ENCODE peak calls at places on chromosomes 6 and 20, in four cellular contexts. One of them, this sample, is unnamed.

GRCh38 chr6:33710296-33711121 is 991 bp downstream of the UQCC2 start:
- DNase-seq in GM12878: no peak
- DNase-seq in H1: no peak
- DNase-seq in K562: peak; percentile 36
- DNase-seq in this sample: no peak

GRCh38 chr6:14276667-14277404 is 159.3 kb downstream of the CD83 start:
- DNase-seq in GM12878: peak; percentile 54
- DNase-seq in H1: no peak
- DNase-seq in K562: no peak
- DNase-seq in this sample: no peak

GRCh38 chr20:38564680-38565079 is 16.3 kb upstream of the ADIG start:
- DNase-seq in GM12878: no peak
- DNase-seq in K562: no peak
- DNase-seq in H1: no peak
- DNase-seq in this sample: no peak

GRCh38 chr6:158630944-158631616 is 13.5 kb downstream of the DYNLT1 start:
- DNase-seq in H1: no peak
- DNase-seq in K562: no peak
- DNase-seq in GM12878: no peak
- DNase-seq in this sample: no peak

GRCh38 chr20:2022163-2022562 is 28.3 kb upstream of the PDYN start:
- DNase-seq in H1: no peak
- DNase-seq in K562: no peak
- DNase-seq in GM12878: no peak
- DNase-seq in this sample: no peak

GRCh38 chr6:15948930-15949900 is 179.7 kb upstream of the MYLIP start:
- DNase-seq in H1: no peak
- DNase-seq in K562: peak; percentile 55
- DNase-seq in GM12878: no peak
- DNase-seq in this sample: peak; percentile 15

GRCh38 chr6:109799664-109800063 is 108.6 kb downstream of the FIG4 start:
- DNase-seq in GM12878: no peak
- DNase-seq in H1: no peak
- DNase-seq in K562: no peak
- DNase-seq in this sample: no peak

GRCh38 chr6:34366639-34366921 is 25.9 kb downstream of the NUDT3 start:
- DNase-seq in K562: no peak
- DNase-seq in H1: no peak
- DNase-seq in GM12878: no peak
- DNase-seq in this sample: no peak

GRCh38 chr6:155850408-155850841 is 394.8 kb upstream of the NOX3 start:
- DNase-seq in K562: no peak
- DNase-seq in H1: no peak
- DNase-seq in GM12878: no peak
- DNase-seq in this sample: no peak

GRCh38 chr20:7665311-7665863 is 274.9 kb downstream of the HAO1 start:
- DNase-seq in H1: no peak
- DNase-seq in K562: no peak
- DNase-seq in GM12878: no peak
- DNase-seq in this sample: no peak

GRCh38 chr6:39808934-39809333 is 16.8 kb downstream of the DAAM2 start:
- DNase-seq in H1: no peak
- DNase-seq in GM12878: no peak
- DNase-seq in K562: no peak
- DNase-seq in this sample: no peak

GRCh38 chr6:69945192-69945591 is 78.8 kb downstream of the COL19A1 start:
- DNase-seq in H1: no peak
- DNase-seq in K562: no peak
- DNase-seq in GM12878: no peak
- DNase-seq in this sample: no peak

GRCh38 chr20:36491901-36492617 is 49.3 kb upstream of the MYL9 start:
- DNase-seq in H1: no peak
- DNase-seq in K562: no peak
- DNase-seq in GM12878: no peak
- DNase-seq in this sample: no peak

GRCh38 chr20:44008806-44009678 is 94.4 kb downstream of the TOX2 start:
- DNase-seq in K562: no peak
- DNase-seq in H1: no peak
- DNase-seq in GM12878: no peak
- DNase-seq in this sample: no peak

GRCh38 chr6:50602191-50602810 is 111.0 kb upstream of the TFAP2D start:
- DNase-seq in GM12878: no peak
- DNase-seq in K562: peak; percentile 55
- DNase-seq in H1: no peak
- DNase-seq in this sample: peak; percentile 14

GRCh38 chr6:71481021-71481420 is 192.4 kb downstream of the OGFRL1 start:
- DNase-seq in GM12878: no peak
- DNase-seq in K562: no peak
- DNase-seq in H1: no peak
- DNase-seq in this sample: no peak

GRCh38 chr6:43129434-43130194 is 41.5 kb upstream of the SRF start:
- DNase-seq in GM12878: no peak
- DNase-seq in K562: peak; percentile 64
- DNase-seq in H1: peak; percentile 63
- DNase-seq in this sample: peak; percentile 84

GRCh38 chr20:9342651-9343050 is 171.7 kb upstream of the LAMP5 start:
- DNase-seq in K562: no peak
- DNase-seq in H1: no peak
- DNase-seq in GM12878: no peak
- DNase-seq in this sample: no peak

GRCh38 chr6:69835414-69836179 is 30.8 kb upstream of the COL19A1 start:
- DNase-seq in H1: no peak
- DNase-seq in K562: peak; percentile 8
- DNase-seq in GM12878: no peak
- DNase-seq in this sample: peak; percentile 24

GRCh38 chr6:134183844-134184243 is 131.4 kb upstream of the SLC2A12 start:
- DNase-seq in H1: no peak
- DNase-seq in GM12878: no peak
- DNase-seq in K562: no peak
- DNase-seq in this sample: no peak

GRCh38 chr6:75065524-75065923 is 140.3 kb downstream of the COL12A1 start:
- DNase-seq in K562: no peak
- DNase-seq in H1: peak; percentile 51
- DNase-seq in GM12878: no peak
- DNase-seq in this sample: no peak

GRCh38 chr20:19886666-19887288 is 128.7 kb downstream of the RIN2 start:
- DNase-seq in GM12878: no peak
- DNase-seq in K562: no peak
- DNase-seq in H1: no peak
- DNase-seq in this sample: no peak

GRCh38 chr6:19399406-19399805 is 437.8 kb upstream of the ID4 start:
- DNase-seq in H1: no peak
- DNase-seq in GM12878: no peak
- DNase-seq in K562: no peak
- DNase-seq in this sample: no peak

GRCh38 chr20:44589522-44589921 is 7.1 kb downstream of the PKIG start:
- DNase-seq in GM12878: no peak
- DNase-seq in K562: no peak
- DNase-seq in H1: no peak
- DNase-seq in this sample: no peak

GRCh38 chr20:35467339-35468224 is 12.2 kb downstream of the CEP250 start:
- DNase-seq in GM12878: no peak
- DNase-seq in K562: no peak
- DNase-seq in H1: no peak
- DNase-seq in this sample: no peak

GRCh38 chr6:139007428-139007827 is 19.4 kb upstream of the REPS1 start:
- DNase-seq in K562: no peak
- DNase-seq in GM12878: no peak
- DNase-seq in H1: no peak
- DNase-seq in this sample: no peak

GRCh38 chr6:75543311-75543710 is 49.7 kb upstream of the FILIP1 start:
- DNase-seq in K562: no peak
- DNase-seq in GM12878: no peak
- DNase-seq in H1: no peak
- DNase-seq in this sample: no peak

GRCh38 chr6:162829013-162829742 is 101.4 kb downstream of the PACRG start:
- DNase-seq in GM12878: no peak
- DNase-seq in H1: no peak
- DNase-seq in K562: no peak
- DNase-seq in this sample: no peak

GRCh38 chr20:62605996-62606395 is 36.3 kb upstream of the SLCO4A1 start:
- DNase-seq in K562: no peak
- DNase-seq in H1: no peak
- DNase-seq in GM12878: no peak
- DNase-seq in this sample: no peak

GRCh38 chr20:34190679-34191090 is 50.5 kb upstream of the ASIP start:
- DNase-seq in GM12878: no peak
- DNase-seq in H1: peak; percentile 67
- DNase-seq in K562: peak; percentile 63
- DNase-seq in this sample: peak; percentile 84

GRCh38 chr20:59010995-59011873 is 4.2 kb upstream of the CTSZ start:
- DNase-seq in GM12878: no peak
- DNase-seq in K562: no peak
- DNase-seq in H1: peak; percentile 26
- DNase-seq in this sample: no peak

GRCh38 chr20:13274311-13274965 is 53.4 kb downstream of the ISM1 start:
- DNase-seq in GM12878: no peak
- DNase-seq in K562: no peak
- DNase-seq in H1: peak; percentile 70
- DNase-seq in this sample: no peak

GRCh38 chr20:46011631-46012482 is 3.1 kb downstream of the MMP9 start:
- DNase-seq in H1: peak; percentile 100
- DNase-seq in K562: peak; percentile 92
- DNase-seq in GM12878: no peak
- DNase-seq in this sample: peak; percentile 59

GRCh38 chr20:46007671-46008070 is 1.0 kb upstream of the MMP9 start:
- DNase-seq in K562: no peak
- DNase-seq in H1: no peak
- DNase-seq in GM12878: no peak
- DNase-seq in this sample: no peak

GRCh38 chr20:46006964-46007363 is 1.7 kb upstream of the MMP9 start:
- DNase-seq in GM12878: no peak
- DNase-seq in K562: no peak
- DNase-seq in H1: no peak
- DNase-seq in this sample: no peak

GRCh38 chr20:46010491-46011405 is 2.0 kb downstream of the MMP9 start:
- DNase-seq in K562: no peak
- DNase-seq in GM12878: no peak
- DNase-seq in H1: no peak
- DNase-seq in this sample: peak; percentile 75

DNA sequence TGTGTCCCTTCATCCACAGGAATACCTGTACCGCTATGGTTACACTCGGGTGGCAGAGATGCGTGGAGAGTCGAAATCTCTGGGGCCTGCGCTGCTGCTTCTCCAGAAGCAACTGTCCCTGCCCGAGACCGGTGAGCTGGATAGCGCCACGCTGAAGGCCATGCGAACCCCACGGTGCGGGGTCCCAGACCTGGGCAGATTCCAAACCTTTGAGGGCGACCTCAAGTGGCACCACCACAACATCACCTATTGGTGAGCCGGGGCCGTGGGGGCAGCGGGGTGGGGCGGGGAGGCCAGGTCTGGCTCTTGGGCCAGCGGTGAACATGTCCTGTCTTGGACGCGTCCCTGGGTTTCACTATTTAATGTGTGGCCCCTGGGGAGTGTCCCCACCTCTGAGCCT is 1.1 kb downstream of the MMP9 start:
- DNase-seq in K562: peak; percentile 30
- DNase-seq in H1: no peak
- DNase-seq in GM12878: no peak
- DNase-seq in this sample: no peak
- TF ChIP-seq NRF1 in K562: no peak
- TF ChIP-seq NRF1 in H1: no peak
- TF ChIP-seq NRF1 in GM12878: no peak
- TF ChIP-seq NRF1 in this sample: no peak

GRCh38 chr6:37777272-37777736 is 42.2 kb upstream of the ZFAND3 start:
- DNase-seq in K562: no peak
- DNase-seq in GM12878: peak; percentile 55
- DNase-seq in H1: peak; percentile 53
- DNase-seq in this sample: no peak
- H3K36me3 ChIP-seq in K562: no peaks in the 10 kb centered on the region
- H3K36me3 ChIP-seq in GM12878: no peaks in the 10 kb centered on the region
- H3K36me3 ChIP-seq in H1: no peaks in the 10 kb centered on the region
- H3K36me3 ChIP-seq in this sample: no peaks in the 10 kb centered on the region

GRCh38 chr20:61382194-61382593 is 130.1 kb downstream of the CDH4 start:
- DNase-seq in H1: no peak
- DNase-seq in GM12878: no peak
- DNase-seq in K562: no peak
- DNase-seq in this sample: no peak

GRCh38 chr20:61387204-61387958 is 135.3 kb downstream of the CDH4 start:
- DNase-seq in H1: peak; percentile 60
- DNase-seq in K562: peak; percentile 68
- DNase-seq in GM12878: no peak
- DNase-seq in this sample: peak; percentile 87

GRCh38 chr20:61385731-61386130 is 133.7 kb downstream of the CDH4 start:
- DNase-seq in H1: no peak
- DNase-seq in GM12878: no peak
- DNase-seq in K562: no peak
- DNase-seq in this sample: no peak

GRCh38 chr20:61387961-61388360 is 135.9 kb downstream of the CDH4 start:
- DNase-seq in H1: no peak
- DNase-seq in K562: no peak
- DNase-seq in GM12878: no peak
- DNase-seq in this sample: no peak

DNA sequence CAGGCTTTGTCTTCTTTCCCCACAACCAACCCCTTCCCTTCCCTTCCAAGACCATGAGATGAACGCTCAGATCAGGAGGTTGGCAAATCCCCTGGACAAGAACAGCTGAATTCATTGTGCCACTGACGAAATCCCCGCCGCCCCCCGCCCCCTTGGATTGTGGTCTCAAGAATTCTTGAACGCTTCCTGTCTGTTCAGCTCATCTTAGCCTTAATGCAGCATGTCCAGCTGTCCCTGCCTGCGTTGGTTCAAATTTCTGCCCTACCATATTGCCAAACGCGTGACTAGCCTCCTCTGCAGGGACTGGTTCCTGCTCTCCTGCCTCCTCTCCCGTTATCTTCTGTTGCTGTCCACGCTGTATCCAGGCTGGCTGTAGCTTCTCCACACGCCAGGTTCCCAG is 133.3 kb downstream of the CDH4 start:
- DNase-seq in K562: no peak
- DNase-seq in GM12878: no peak
- DNase-seq in H1: no peak
- DNase-seq in this sample: no peak
- H3K27me3 ChIP-seq in K562: peaks cover 9% of the 10 kb centered on the region
- H3K27me3 ChIP-seq in GM12878: no peaks in the 10 kb centered on the region
- H3K27me3 ChIP-seq in H1: peaks cover 4% of the 10 kb centered on the region
- H3K27me3 ChIP-seq in this sample: no peaks in the 10 kb centered on the region

DNA sequence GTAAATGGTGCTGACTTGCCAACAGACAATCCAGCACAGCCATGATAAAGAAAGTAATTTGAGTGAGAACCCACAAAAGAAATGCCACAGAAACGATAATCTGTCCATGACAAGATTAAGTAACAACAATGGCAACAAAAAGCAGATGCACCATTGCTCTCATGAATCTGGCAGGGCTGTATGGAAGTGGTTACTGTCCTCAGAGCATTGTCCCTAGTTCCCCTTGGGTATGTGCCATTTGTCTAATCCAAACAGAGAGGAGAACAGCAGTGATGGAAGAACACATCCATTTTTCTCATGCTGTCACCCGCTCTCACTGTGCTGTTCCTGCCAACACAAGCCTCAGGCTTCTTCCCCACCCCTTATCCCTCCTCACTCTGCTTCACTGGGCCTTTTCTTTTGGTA is 65.8 kb downstream of the REV3L start:
- DNase-seq in H1: no peak
- DNase-seq in K562: no peak
- DNase-seq in GM12878: no peak
- DNase-seq in this sample: peak; percentile 58
- TF ChIP-seq NRF1 in H1: no peak
- TF ChIP-seq NRF1 in K562: no peak
- TF ChIP-seq NRF1 in GM12878: no peak
- TF ChIP-seq NRF1 in this sample: no peak